ENCODE peak calls at places on chromosomes 4 and X, in four cellular contexts. L, T, P and K are unnamed samples.

GRCh38 chr4:85591361-85592098 is 116.6 kb downstream of the ARHGAP24 start:
- DNase-seq in T (no peak), P (no peak), L (no peak), K (no peak)

GRCh38 chr4:27278615-27279014 is 418.0 kb downstream of the STIM2 start:
- DNase-seq in P (no peak), L (no peak), T (no peak), K (no peak)

GRCh38 chr4:20687894-20688293 is 12.4 kb upstream of the PACRGL start:
- DNase-seq in T (no peak), P (no peak), L (no peak), K (no peak)

GRCh38 chr4:70925899-70926635 is 23.9 kb downstream of the MOB1B start:
- DNase-seq in L (no peak), P (no peak), T (no peak), K (no peak)

GRCh38 chr4:52951016-52951415 is 88.9 kb downstream of the RASL11B start:
- DNase-seq in P (no peak), T (no peak), L (no peak), K (no peak)

GRCh38 chrX:71603618-71604017 is 14.7 kb downstream of the CXCR3 start:
- DNase-seq in T (no peak), L (no peak), P (no peak), K (no peak)

GRCh38 chr4:19455850-19456602 is 795.7 kb upstream of the SLIT2 start:
- DNase-seq in T (peak; percentile 65), P (no peak), L (no peak), K (no peak)

GRCh38 chr4:55407119-55407518 is 11.4 kb downstream of the TMEM165 start:
- DNase-seq in T (no peak), P (no peak), L (no peak), K (no peak)

GRCh38 chr4:82509029-82509428 is 52.8 kb downstream of the TMEM150C start:
- DNase-seq in P (no peak), L (no peak), T (no peak), K (no peak)

GRCh38 chr4:963276-964225 is 9.8 kb downstream of the DGKQ start:
- DNase-seq in T (no peak), L (no peak), P (peak; percentile 88), K (no peak)

GRCh38 chr4:101367201-101367600 is 19.9 kb upstream of the PPP3CA start:
- DNase-seq in T (no peak), L (no peak), P (no peak), K (no peak)

GRCh38 chr4:60241886-60242285 is 958.2 kb upstream of the ADGRL3 start:
- DNase-seq in P (no peak), L (no peak), T (no peak), K (no peak)

GRCh38 chr4:187608001-187608421 is 387.6 kb upstream of the ZFP42 start:
- DNase-seq in T (no peak), P (no peak), L (no peak), K (no peak)

GRCh38 chr4:173243321-173243720 is 74.7 kb downstream of the GALNT7 start:
- DNase-seq in L (no peak), P (no peak), T (no peak), K (no peak)

GRCh38 chrX:41184312-41184711 is 99.1 kb downstream of the USP9X start:
- DNase-seq in T (no peak), P (no peak), L (no peak), K (no peak)

GRCh38 chr4:153114771-153115321 is 89.4 kb upstream of the TRIM2 start:
- DNase-seq in L (no peak), T (no peak), P (no peak), K (no peak)

GRCh38 chr4:94345267-94345666 is 2.6 kb upstream of the HPGDS start:
- DNase-seq in T (no peak), L (no peak), P (no peak), K (no peak)

GRCh38 chr4:2261853-2262144 is at the start of gene MXD4:
- DNase-seq in P (no peak), T (no peak), L (no peak), K (no peak)

GRCh38 chrX:15418041-15418706 is 34.0 kb upstream of the VEGFD start:
- DNase-seq in P (no peak), T (no peak), L (no peak), K (no peak)

GRCh38 chr4:122309988-122310626 is 68.7 kb upstream of the ADAD1 start:
- DNase-seq in L (no peak), P (no peak), T (no peak), K (no peak)

GRCh38 chrX:39877919-39878318 is 219.8 kb downstream of the BCOR start:
- DNase-seq in L (no peak), T (no peak), P (no peak), K (no peak)

GRCh38 chrX:39752820-39753219 is 344.9 kb downstream of the BCOR start:
- DNase-seq in L (no peak), T (no peak), P (no peak), K (peak; percentile 72)

GRCh38 chrX:123976671-123977316 is 15.3 kb downstream of the STAG2 start:
- DNase-seq in L (no peak), P (no peak), T (peak; percentile 22), K (no peak)

GRCh38 chrX:135463937-135464336 is 42.2 kb downstream of the SMIM10L2A start:
- DNase-seq in T (no peak), P (no peak), L (no peak), K (no peak)

GRCh38 chr4:31620476-31620875 is 900.3 kb downstream of the PCDH7 start:
- DNase-seq in L (no peak), T (no peak), P (no peak), K (no peak)

GRCh38 chr4:5822617-5823016 is 70.3 kb downstream of the CRMP1 start:
- DNase-seq in L (no peak), T (no peak), P (no peak), K (no peak)

GRCh38 chrX:147494365-147494764 is 417.4 kb upstream of the FMR1 start:
- DNase-seq in P (no peak), L (no peak), T (no peak), K (no peak)

GRCh38 chrX:101079736-101080135 is 1.1 kb downstream of the TMEM35A start:
- DNase-seq in P (no peak), L (no peak), T (no peak), K (no peak)

GRCh38 chr4:80486603-80487002 is 151.1 kb downstream of the CFAP299 start:
- DNase-seq in P (no peak), L (no peak), T (no peak), K (no peak)

GRCh38 chrX:46837543-46838481 is 969 bp downstream of the RP2 start:
- DNase-seq in T (no peak), L (no peak), P (no peak), K (no peak)

GRCh38 chr4:48205092-48205491 is 64.5 kb downstream of the TEC start:
- DNase-seq in T (no peak), L (no peak), P (no peak), K (no peak)

GRCh38 chr4:24736066-24736465 is 59.3 kb upstream of the SOD3 start:
- DNase-seq in T (peak; percentile 13), L (no peak), P (no peak), K (no peak)

GRCh38 chr4:147285751-147286150 is 195.1 kb upstream of the EDNRA start:
- DNase-seq in T (no peak), P (no peak), L (no peak), K (no peak)

GRCh38 chr4:117311989-117312388 is 226.6 kb upstream of the TRAM1L1 start:
- DNase-seq in L (no peak), T (no peak), P (no peak), K (no peak)

GRCh38 chr4:123340381-123340701 is 56.3 kb upstream of the SPRY1 start:
- DNase-seq in P (no peak), L (no peak), T (no peak), K (no peak)

GRCh38 chrX:146435472-146435871 is 374.1 kb upstream of the CXorf51B start:
- DNase-seq in P (no peak), L (no peak), T (no peak), K (no peak)

GRCh38 chrX:48472851-48473717 is 2.9 kb upstream of the FTSJ1 start:
- DNase-seq in T (peak; percentile 92), L (no peak), P (no peak), K (peak; percentile 8)